ENCODE peak calls at places on chromosome 9, in four cellular contexts. H is tibial nerve, C is thyroid gland, R is SJSA1. P is an unnamed sample.

GRCh38 chr9:3880851-3881250 is 355.1 kb upstream of the RFX3 start:
- DNase-seq in C (no peak), R (peak), H (no peak), P (no peak)

GRCh38 chr9:35933525-35934067 is 24.3 kb downstream of the SPAAR start:
- DNase-seq in C (no peak), R (no peak), H (no peak), P (no peak)

GRCh38 chr9:133147412-133148271 is 16.1 kb downstream of the GBGT1 start:
- DNase-seq in R (no peak), H (peak), C (peak), P (peak)

GRCh38 chr9:99358668-99359067 is 136.6 kb downstream of the SEC61B start:
- DNase-seq in C (no peak), H (no peak), R (no peak), P (no peak)

GRCh38 chr9:80866576-80867227 is 822.6 kb downstream of the TLE1 start:
- DNase-seq in R (no peak), C (no peak), H (no peak), P (no peak)

GRCh38 chr9:109830587-109830986 is 50.6 kb downstream of the PALM2AKAP2 start:
- DNase-seq in H (no peak), C (no peak), R (no peak), P (no peak)

GRCh38 chr9:80678906-80679305 is 1010.4 kb downstream of the TLE1 start:
- DNase-seq in C (no peak), R (no peak), H (no peak), P (no peak)

GRCh38 chr9:2337602-2338001 is 284.0 kb upstream of the VLDLR start:
- DNase-seq in C (no peak), H (no peak), R (no peak), P (no peak)

GRCh38 chr9:73116030-73116429 is 35.6 kb upstream of the ANXA1 start:
- DNase-seq in C (no peak), R (no peak), H (no peak), P (no peak)

GRCh38 chr9:34025062-34025461 is 23.6 kb downstream of the UBAP2 start:
- DNase-seq in C (no peak), R (no peak), H (no peak), P (no peak)

GRCh38 chr9:35646583-35647265 is 4.0 kb downstream of the SIT1 start:
- DNase-seq in C (peak), H (peak), R (peak), P (peak)

GRCh38 chr9:16092627-16093091 is 539.8 kb downstream of the CCDC171 start:
- DNase-seq in R (peak), C (no peak), H (peak), P (peak)

GRCh38 chr9:134707031-134707680 is 65.6 kb downstream of the COL5A1 start:
- DNase-seq in R (no peak), C (peak), H (peak), P (peak)

GRCh38 chr9:23431459-23431858 is 394.6 kb downstream of the ELAVL2 start:
- DNase-seq in C (no peak), H (no peak), R (no peak), P (no peak)

GRCh38 chr9:35696520-35697215 is 6.9 kb upstream of the TPM2 start:
- DNase-seq in R (no peak), C (peak), H (peak), P (peak)

GRCh38 chr9:21854594-21854993 is 52.2 kb downstream of the MTAP start:
- DNase-seq in H (no peak), R (no peak), C (no peak), P (no peak)

GRCh38 chr9:792331-793260 is 48.9 kb upstream of the DMRT1 start:
- DNase-seq in H (no peak), R (no peak), C (no peak), P (no peak)

GRCh38 chr9:72149231-72149975 is at the start of gene GDA:
- DNase-seq in C (no peak), R (no peak), H (no peak), P (no peak)

GRCh38 chr9:112179816-112180215 is 4.7 kb upstream of the SUSD1 start:
- DNase-seq in H (no peak), R (peak), C (no peak), P (peak)
- H3K4me3 ChIP-seq in H (no peak), R (no peak), C (no peak), P (no peak)

GRCh38 chr9:130779153-130779855 is 55.8 kb upstream of the ABL1 start:
- DNase-seq in C (no peak), R (no peak), H (no peak), P (no peak)
- H3K27ac ChIP-seq in C (peak), R (peak), H (peak), P (no peak)

DNA sequence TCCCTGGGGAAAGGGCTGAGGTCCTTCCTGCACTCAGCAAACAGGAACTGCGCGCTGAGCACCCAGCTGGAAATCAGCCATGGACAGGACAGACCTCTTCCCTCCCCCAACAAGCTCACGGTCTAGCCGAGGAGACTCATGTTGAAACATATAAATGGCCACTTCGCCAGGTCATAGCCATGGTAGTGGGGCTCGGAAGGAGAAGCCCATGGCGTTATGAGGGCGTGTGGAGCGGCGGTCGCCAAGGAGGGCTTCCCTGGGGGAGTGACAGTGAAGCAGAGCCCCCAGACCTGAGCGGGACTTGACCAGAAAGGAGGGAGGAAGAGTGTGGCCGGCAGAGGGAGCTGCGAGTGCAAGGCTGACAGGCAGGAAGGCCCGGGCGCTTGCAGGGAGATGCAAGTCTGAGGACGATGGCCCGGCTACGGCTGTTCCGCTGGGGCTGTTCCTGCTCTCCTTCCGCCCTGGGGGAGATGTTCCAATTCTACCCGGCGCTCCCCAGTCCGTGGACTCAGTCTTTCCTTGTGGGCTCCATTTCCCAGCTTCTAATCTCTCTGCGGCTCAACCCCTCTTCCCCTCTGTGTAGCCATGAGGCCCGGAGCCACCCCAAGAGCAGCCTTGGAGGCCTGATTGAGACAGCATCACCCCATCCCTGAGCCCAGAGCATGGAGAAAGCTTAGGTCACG is 43.9 kb upstream of the PRRC2B start:
- DNase-seq in R (peak), C (peak), H (peak), P (peak)
- H3K4me3 ChIP-seq in R (no peak), C (peak), H (no peak), P (peak)

GRCh38 chr9:27536168-27536567 is 6.6 kb upstream of the MOB3B start:
- DNase-seq in R (no peak), C (no peak), H (no peak), P (no peak)

GRCh38 chr9:27537027-27537435 is 7.4 kb upstream of the MOB3B start:
- DNase-seq in C (no peak), R (no peak), H (no peak), P (no peak)

GRCh38 chr9:27540537-27540936 is 10.9 kb upstream of the MOB3B start:
- DNase-seq in C (no peak), H (no peak), R (no peak), P (no peak)

GRCh38 chr9:27539479-27540441 is 10.1 kb upstream of the MOB3B start:
- DNase-seq in C (peak), H (no peak), R (no peak), P (no peak)

GRCh38 chr9:27538668-27539067 is 9.1 kb upstream of the MOB3B start:
- DNase-seq in H (no peak), C (no peak), R (no peak), P (no peak)
- H3K27ac ChIP-seq in H (no peak), C (peak), R (no peak), P (no peak)

GRCh38 chr9:137028013-137028280 is at the start of gene ABCA2:
- DNase-seq in H (no peak), C (no peak), R (no peak), P (no peak)

GRCh38 chr9:137028281-137029057 is 432 bp upstream of the ABCA2 start:
- DNase-seq in H (no peak), C (peak), R (no peak), P (peak)

GRCh38 chr9:137026828-137027227 is 1.2 kb downstream of the ABCA2 start:
- DNase-seq in R (no peak), H (no peak), C (peak), P (no peak)

GRCh38 chr9:137026384-137026783 is 1.7 kb downstream of the ABCA2 start:
- DNase-seq in R (no peak), H (no peak), C (no peak), P (no peak)

DNA sequence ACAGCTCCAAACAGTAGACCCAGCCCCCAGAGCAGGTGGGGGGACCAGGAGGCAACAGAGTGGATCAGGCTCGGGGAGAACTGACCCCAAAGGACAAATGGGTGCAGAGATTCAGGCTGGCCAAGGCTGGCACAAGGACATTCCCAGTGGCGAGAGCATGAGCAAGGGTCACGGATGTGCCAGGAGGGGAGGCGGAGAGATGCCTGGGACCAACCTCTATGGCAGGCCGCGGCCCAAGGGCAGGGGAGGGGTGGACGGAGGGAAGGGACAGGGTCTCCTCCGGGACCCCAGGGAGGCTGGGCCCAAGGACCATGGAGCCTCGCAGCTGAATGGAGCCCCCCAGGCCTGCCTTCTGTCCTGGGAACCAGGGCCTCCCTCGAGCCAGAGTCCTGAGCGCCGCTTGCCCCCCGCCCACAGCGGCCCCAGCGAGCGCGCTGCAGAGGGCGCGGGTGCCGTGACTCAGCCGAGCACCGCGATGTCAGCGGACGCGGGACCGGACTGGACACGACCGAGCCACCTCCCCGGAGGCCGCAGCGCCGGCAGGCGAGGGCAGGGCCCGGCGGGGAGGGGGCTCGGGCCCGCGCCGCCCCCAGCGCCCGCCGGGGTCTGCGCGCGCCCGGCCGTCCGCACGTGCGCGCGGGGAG is 546 bp downstream of the ABCA2 start:
- DNase-seq in H (no peak), C (peak), R (no peak), P (no peak)
- H3K4me3 ChIP-seq in H (peak), C (peak), R (peak), P (peak)

DNA sequence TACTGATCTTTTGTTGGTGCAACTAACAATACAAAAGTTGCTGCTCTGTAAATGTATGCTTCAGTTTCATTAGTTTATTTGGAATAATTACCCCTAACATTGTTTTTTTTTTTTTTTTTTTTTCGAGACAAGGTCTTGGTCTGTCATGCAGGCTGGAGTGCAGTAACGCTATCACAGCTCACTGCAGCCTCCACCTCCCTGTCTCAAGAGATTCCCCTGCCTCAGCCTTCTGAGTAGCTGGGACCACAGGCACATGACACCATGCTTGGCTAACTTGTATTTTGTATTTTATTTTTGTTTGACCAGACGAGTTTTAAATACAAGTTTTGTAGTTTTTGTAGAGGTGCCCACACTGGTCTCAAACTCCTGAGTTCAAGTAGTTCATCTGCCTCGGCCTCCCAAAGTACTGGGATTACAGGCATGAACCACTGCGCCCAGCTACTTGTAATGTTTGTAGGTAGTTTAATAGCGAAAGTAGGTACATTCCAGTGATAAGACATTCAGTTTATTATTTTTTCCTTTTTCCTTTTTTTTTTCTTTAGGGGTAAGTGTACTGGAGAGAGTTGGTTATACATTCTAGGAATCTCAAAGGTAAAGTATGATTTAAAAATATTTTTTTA is 6.9 kb downstream of the GAPVD1 start:
- DNase-seq in H (no peak), R (no peak), C (peak), P (no peak)
- H3K27ac ChIP-seq in H (no peak), R (no peak), C (peak), P (no peak)

DNA sequence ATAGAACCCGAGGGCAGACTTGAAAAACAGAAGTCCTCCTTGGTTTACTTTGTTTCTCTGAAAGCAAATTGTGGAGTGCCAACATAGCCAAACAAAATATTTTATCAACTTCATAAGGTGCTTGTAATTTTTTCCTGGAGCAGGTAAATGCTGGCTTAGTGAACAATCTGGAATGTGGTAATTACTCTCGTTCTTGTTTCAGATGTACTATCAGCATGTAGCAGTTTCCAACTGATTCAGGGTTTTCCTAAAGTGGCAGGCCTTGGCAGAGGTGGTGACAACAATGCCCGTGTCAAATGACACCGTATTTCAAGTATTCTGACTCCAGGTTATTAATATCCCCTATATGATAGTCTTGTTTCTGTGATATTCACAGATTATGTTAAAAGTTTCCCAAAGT is 1.2 kb downstream of the C9orf72 start:
- DNase-seq in C (peak), H (no peak), R (no peak), P (no peak)
- H3K4me3 ChIP-seq in C (peak), H (no peak), R (no peak), P (peak)

GRCh38 chr9:112361602-112362001 is 18.3 kb upstream of the HSDL2 start:
- DNase-seq in H (no peak), C (no peak), R (no peak), P (peak)

GRCh38 chr9:112355305-112355953 is 22.0 kb upstream of the PTBP3 start:
- DNase-seq in C (peak), H (no peak), R (no peak), P (no peak)

GRCh38 chr9:112360047-112360804 is 19.7 kb upstream of the HSDL2 start:
- DNase-seq in C (peak), R (no peak), H (no peak), P (no peak)
- H3K27ac ChIP-seq in C (peak), R (no peak), H (no peak), P (no peak)

P was measured in SJCRH30.